ENCODE peak calls at places on chromosome 21, in five cellular contexts. J is stimulated activated naive CD4-positive, alpha-beta T cell; L is left ventricle myocardium superior; S is type B pancreatic cell; Z is cerebellar cortex. K is an unnamed sample.

GRCh38 chr21:32921632-32922230 is 104.0 kb upstream of the OLIG2 start:
- DNase-seq in L (peak; percentile 45), Z (peak; percentile 7), J (peak; percentile 2), S (no peak), K (no peak)

GRCh38 chr21:38888956-38889605 is 83.4 kb downstream of the ETS2 start:
- DNase-seq in Z (no peak), J (no peak), L (no peak), S (no peak), K (no peak)

GRCh38 chr21:38979271-38980196 is 173.8 kb downstream of the ETS2 start:
- DNase-seq in Z (no peak), J (no peak), S (no peak), L (no peak), K (no peak)

GRCh38 chr21:16124397-16125130 is 394.8 kb downstream of the USP25 start:
- DNase-seq in L (no peak), S (no peak), Z (no peak), J (no peak), K (no peak)

GRCh38 chr21:33685613-33686197 is 43.4 kb downstream of the ITSN1 start:
- DNase-seq in S (no peak), J (no peak), Z (no peak), L (no peak), K (no peak)

GRCh38 chr21:37711294-37711844 is 204.9 kb downstream of the KCNJ6 start:
- DNase-seq in Z (peak; percentile 27), S (no peak), J (no peak), L (no peak), K (no peak)

GRCh38 chr21:35565204-35565611 is 495.1 kb downstream of the SETD4 start:
- DNase-seq in Z (no peak), S (no peak), J (no peak), L (peak; percentile 40), K (no peak)

GRCh38 chr21:45698493-45698947 is 55.0 kb downstream of the PCBP3 start:
- DNase-seq in J (no peak), L (peak; percentile 65), Z (peak; percentile 90), S (no peak), K (peak; percentile 91)

GRCh38 chr21:34526618-34527290 is 14.7 kb upstream of the KCNE1 start:
- DNase-seq in Z (peak; percentile 28), S (no peak), J (no peak), L (peak; percentile 65), K (peak; percentile 18)

GRCh38 chr21:28332796-28333195 is 659.9 kb downstream of the LTN1 start:
- DNase-seq in J (no peak), Z (no peak), S (no peak), L (no peak), K (no peak)

GRCh38 chr21:28704746-28705145 is 287.9 kb downstream of the LTN1 start:
- DNase-seq in S (no peak), Z (peak; percentile 57), J (no peak), L (peak; percentile 43), K (peak; percentile 65)

GRCh38 chr21:15051652-15052554 is 12.9 kb downstream of the NRIP1 start:
- DNase-seq in Z (no peak), S (no peak), L (no peak), J (no peak), K (no peak)

GRCh38 chr21:45297869-45298268 is 10.2 kb upstream of the POFUT2 start:
- DNase-seq in L (no peak), J (no peak), S (no peak), Z (no peak), K (no peak)

GRCh38 chr21:43190544-43191340 is 21.9 kb downstream of the CRYAA start:
- DNase-seq in Z (no peak), L (no peak), S (peak; percentile 51), J (no peak), K (no peak)

GRCh38 chr21:36005018-36005417 is 55.3 kb downstream of the SETD4 start:
- DNase-seq in Z (no peak), S (no peak), J (no peak), L (no peak), K (no peak)

GRCh38 chr21:41680444-41681335 is 86.2 kb downstream of the RIPK4 start:
- DNase-seq in L (no peak), J (no peak), S (no peak), Z (no peak), K (no peak)

GRCh38 chr21:36873511-36873910 is 93.0 kb downstream of the HLCS start:
- DNase-seq in S (no peak), J (no peak), Z (no peak), L (no peak), K (no peak)

GRCh38 chr21:26709090-26709489 is 136.0 kb upstream of the CYYR1 start:
- DNase-seq in L (no peak), J (no peak), Z (no peak), S (no peak), K (no peak)

GRCh38 chr21:45577806-45578801 is 35.9 kb upstream of the SLC19A1 start:
- DNase-seq in L (peak; percentile 28), Z (no peak), J (no peak), S (peak; percentile 61), K (no peak)

GRCh38 chr21:34205811-34206635 is 132.6 kb downstream of the MRPS6 start:
- DNase-seq in Z (no peak), J (no peak), S (no peak), L (no peak), K (no peak)

GRCh38 chr21:29342394-29342957 is 43.8 kb downstream of the BACH1 start:
- DNase-seq in S (no peak), Z (peak; percentile 61), L (peak; percentile 81), J (no peak), K (peak; percentile 71)

GRCh38 chr21:31732891-31733520 is 1.1 kb upstream of the SCAF4 start:
- DNase-seq in S (no peak), Z (no peak), J (peak; percentile 13), L (no peak), K (no peak)

GRCh38 chr21:45029968-45030636 is 44.3 kb upstream of the ADARB1 start:
- DNase-seq in Z (peak; percentile 79), S (no peak), L (no peak), J (no peak), K (peak; percentile 49)

GRCh38 chr21:38311765-38312164 is 55.0 kb downstream of the KCNJ15 start:
- DNase-seq in S (no peak), J (no peak), Z (no peak), L (no peak), K (no peak)

GRCh38 chr21:27837933-27838332 is 871.0 kb upstream of the ADAMTS5 start:
- DNase-seq in Z (no peak), S (no peak), J (no peak), L (no peak), K (no peak)

GRCh38 chr21:15144026-15144425 is 79.2 kb upstream of the NRIP1 start:
- DNase-seq in J (no peak), Z (no peak), S (no peak), L (no peak), K (no peak)

GRCh38 chr21:30146558-30147282 is 19.9 kb downstream of the CLDN17 start:
- DNase-seq in L (no peak), Z (no peak), S (no peak), J (no peak), K (no peak)

GRCh38 chr21:29367335-29367734 is 68.6 kb downstream of the BACH1 start:
- DNase-seq in Z (no peak), S (no peak), L (no peak), J (no peak), K (no peak)

K was measured in G401.